ENCODE peak calls at places on chromosomes 6 and 20, in four cellular contexts. One of them, this sample, is unnamed.

GRCh38 chr6:154839546-154839945 is 106.3 kb downstream of the SCAF8 start:
- DNase-seq in Ammon's horn: no peak
- DNase-seq in head of caudate nucleus: no peak
- DNase-seq in mammary epithelial cell: no peak
- DNase-seq in this sample: no peak

GRCh38 chr20:51592564-51592963 is 50.0 kb upstream of the NFATC2 start:
- DNase-seq in head of caudate nucleus: no peak
- DNase-seq in Ammon's horn: no peak
- DNase-seq in mammary epithelial cell: no peak
- DNase-seq in this sample: no peak

GRCh38 chr20:32570401-32571190 is 14.5 kb downstream of the NOL4L start:
- DNase-seq in head of caudate nucleus: peak
- DNase-seq in Ammon's horn: peak
- DNase-seq in mammary epithelial cell: no peak
- DNase-seq in this sample: no peak

GRCh38 chr6:160431231-160431630 is 83.1 kb downstream of the SLC22A3 start:
- DNase-seq in head of caudate nucleus: no peak
- DNase-seq in Ammon's horn: no peak
- DNase-seq in mammary epithelial cell: no peak
- DNase-seq in this sample: no peak

GRCh38 chr20:10268636-10269035 is 50.0 kb downstream of the SNAP25 start:
- DNase-seq in Ammon's horn: no peak
- DNase-seq in mammary epithelial cell: no peak
- DNase-seq in head of caudate nucleus: no peak
- DNase-seq in this sample: no peak

GRCh38 chr20:37315293-37316110 is 26.0 kb downstream of the MANBAL start:
- DNase-seq in head of caudate nucleus: no peak
- DNase-seq in Ammon's horn: no peak
- DNase-seq in mammary epithelial cell: peak
- DNase-seq in this sample: peak

GRCh38 chr6:160070427-160070826 is 51.2 kb upstream of the SLC22A1 start:
- DNase-seq in head of caudate nucleus: no peak
- DNase-seq in mammary epithelial cell: no peak
- DNase-seq in Ammon's horn: no peak
- DNase-seq in this sample: no peak

GRCh38 chr6:120214097-120214496 is 864.5 kb upstream of the MAN1A1 start:
- DNase-seq in Ammon's horn: no peak
- DNase-seq in mammary epithelial cell: no peak
- DNase-seq in head of caudate nucleus: no peak
- DNase-seq in this sample: no peak

GRCh38 chr6:157613011-157613522 is 210.0 kb upstream of the SNX9 start:
- DNase-seq in Ammon's horn: no peak
- DNase-seq in mammary epithelial cell: peak
- DNase-seq in head of caudate nucleus: peak
- DNase-seq in this sample: no peak

GRCh38 chr6:70599187-70599586 is 32.5 kb downstream of the SDHAF4 start:
- DNase-seq in mammary epithelial cell: no peak
- DNase-seq in head of caudate nucleus: no peak
- DNase-seq in Ammon's horn: no peak
- DNase-seq in this sample: no peak

GRCh38 chr6:162468326-162468725 is 259.2 kb downstream of the PRKN start:
- DNase-seq in mammary epithelial cell: no peak
- DNase-seq in head of caudate nucleus: no peak
- DNase-seq in Ammon's horn: no peak
- DNase-seq in this sample: no peak

GRCh38 chr6:160054271-160054670 is 67.3 kb upstream of the SLC22A1 start:
- DNase-seq in Ammon's horn: no peak
- DNase-seq in mammary epithelial cell: no peak
- DNase-seq in head of caudate nucleus: no peak
- DNase-seq in this sample: no peak

GRCh38 chr6:43708857-43709653 is 21.5 kb upstream of the MRPS18A start:
- DNase-seq in mammary epithelial cell: peak
- DNase-seq in head of caudate nucleus: no peak
- DNase-seq in Ammon's horn: no peak
- DNase-seq in this sample: no peak

GRCh38 chr6:90106449-90106848 is 190.2 kb downstream of the BACH2 start:
- DNase-seq in head of caudate nucleus: no peak
- DNase-seq in mammary epithelial cell: no peak
- DNase-seq in Ammon's horn: no peak
- DNase-seq in this sample: no peak

GRCh38 chr6:33049323-33049722 is 24.1 kb downstream of the HLA-DPA1 start:
- DNase-seq in Ammon's horn: no peak
- DNase-seq in head of caudate nucleus: no peak
- DNase-seq in mammary epithelial cell: no peak
- DNase-seq in this sample: no peak

GRCh38 chr20:11451793-11452291 is 465.9 kb upstream of the BTBD3 start:
- DNase-seq in Ammon's horn: no peak
- DNase-seq in head of caudate nucleus: no peak
- DNase-seq in mammary epithelial cell: peak
- DNase-seq in this sample: peak

GRCh38 chr6:107819976-107820551 is 4.0 kb downstream of the SCML4 start:
- DNase-seq in Ammon's horn: no peak
- DNase-seq in mammary epithelial cell: peak
- DNase-seq in head of caudate nucleus: no peak
- DNase-seq in this sample: peak

GRCh38 chr6:107957165-107957908 is 671 bp downstream of the SEC63 start:
- DNase-seq in head of caudate nucleus: peak
- DNase-seq in mammary epithelial cell: peak
- DNase-seq in Ammon's horn: peak
- DNase-seq in this sample: peak

GRCh38 chr20:1813101-1813529 is 82.1 kb upstream of the SIRPA start:
- DNase-seq in mammary epithelial cell: peak
- DNase-seq in Ammon's horn: no peak
- DNase-seq in head of caudate nucleus: no peak
- DNase-seq in this sample: peak

GRCh38 chr6:32085759-32086458 is 23.2 kb downstream of the TNXB start:
- DNase-seq in mammary epithelial cell: no peak
- DNase-seq in head of caudate nucleus: no peak
- DNase-seq in Ammon's horn: no peak
- DNase-seq in this sample: no peak

GRCh38 chr20:49214546-49214945 is 4.7 kb upstream of the DDX27 start:
- DNase-seq in Ammon's horn: no peak
- DNase-seq in mammary epithelial cell: no peak
- DNase-seq in head of caudate nucleus: no peak
- DNase-seq in this sample: no peak

GRCh38 chr6:40779399-40779798 is 192.2 kb upstream of the LRFN2 start:
- DNase-seq in mammary epithelial cell: peak
- DNase-seq in Ammon's horn: no peak
- DNase-seq in head of caudate nucleus: no peak
- DNase-seq in this sample: peak

GRCh38 chr20:20699144-20699543 is 13.3 kb downstream of the RALGAPA2 start:
- DNase-seq in Ammon's horn: no peak
- DNase-seq in mammary epithelial cell: no peak
- DNase-seq in head of caudate nucleus: no peak
- DNase-seq in this sample: no peak

GRCh38 chr20:48038703-48039102 is 253.4 kb upstream of the SULF2 start:
- DNase-seq in Ammon's horn: no peak
- DNase-seq in mammary epithelial cell: no peak
- DNase-seq in head of caudate nucleus: no peak
- DNase-seq in this sample: no peak

GRCh38 chr6:20532881-20533280 is 1.4 kb upstream of the CDKAL1 start:
- DNase-seq in head of caudate nucleus: no peak
- DNase-seq in mammary epithelial cell: no peak
- DNase-seq in Ammon's horn: no peak
- DNase-seq in this sample: no peak

GRCh38 chr20:33672426-33673114 is 1.7 kb downstream of the NECAB3 start:
- DNase-seq in mammary epithelial cell: no peak
- DNase-seq in head of caudate nucleus: no peak
- DNase-seq in Ammon's horn: no peak
- DNase-seq in this sample: no peak